ENCODE peak calls at places on chromosome 4, in five cellular contexts. W, Q, V, T and E are unnamed samples.

GRCh38 chr4:167114416-167114971 is 119.8 kb downstream of the SPOCK3 start:
- DNase-seq in T (no peak), V (no peak), Q (no peak), W (no peak), E (no peak)

GRCh38 chr4:83831588-83831987 is 295.7 kb downstream of the GPAT3 start:
- DNase-seq in W (no peak), V (no peak), T (no peak), Q (no peak), E (no peak)

GRCh38 chr4:45316257-45316656 is 589.9 kb upstream of the GNPDA2 start:
- DNase-seq in Q (no peak), T (no peak), W (no peak), V (no peak), E (no peak)

GRCh38 chr4:150972592-150972991 is 42.5 kb downstream of the LRBA start:
- DNase-seq in T (no peak), Q (no peak), W (no peak), V (no peak), E (peak)

GRCh38 chr4:76308548-76308947 is 2.0 kb downstream of the STBD1 start:
- DNase-seq in V (no peak), T (no peak), Q (no peak), W (peak), E (no peak)

GRCh38 chr4:140635606-140636005 is 66.8 kb upstream of the UCP1 start:
- DNase-seq in Q (no peak), W (no peak), T (no peak), V (no peak), E (no peak)

GRCh38 chr4:2647403-2648158 is 108.6 kb downstream of the TNIP2 start:
- DNase-seq in W (peak), V (no peak), T (no peak), Q (peak), E (no peak)

GRCh38 chr4:37383579-37384229 is 139.2 kb downstream of the NWD2 start:
- DNase-seq in Q (peak), W (no peak), V (no peak), T (no peak), E (no peak)

GRCh38 chr4:42560465-42560864 is 96.4 kb downstream of the ATP8A1 start:
- DNase-seq in T (no peak), V (no peak), W (no peak), Q (no peak), E (no peak)

GRCh38 chr4:31045724-31046318 is 325.7 kb downstream of the PCDH7 start:
- DNase-seq in Q (no peak), T (no peak), W (no peak), V (no peak), E (peak)

GRCh38 chr4:41550308-41550707 is 12.4 kb downstream of the LIMCH1 start:
- DNase-seq in V (no peak), W (no peak), Q (no peak), T (no peak), E (no peak)